ENCODE peak calls at places on chromosomes 12 and 14, in five cellular contexts. R, W, I, P and A are unnamed samples.
A peak's percentile ranks its signal among the peaks of the same experiment; 100 is the strongest.

GRCh38 chr12:72574138-72574537 is 302.0 kb downstream of the TRHDE start:
- DNase-seq in R (peak; percentile 12), W (no peak), I (no peak), P (no peak), A (no peak)

GRCh38 chr12:56951582-56952339 is 5.6 kb downstream of the RDH16 start:
- DNase-seq in R (no peak), W (no peak), I (no peak), P (no peak), A (no peak)

GRCh38 chr14:104701383-104702076 is 12.1 kb downstream of the INF2 start:
- DNase-seq in R (no peak), W (no peak), I (no peak), P (no peak), A (no peak)

GRCh38 chr12:79454338-79454777 is 236.4 kb downstream of the PAWR start:
- DNase-seq in R (peak; percentile 78), W (peak; percentile 77), I (no peak), P (no peak), A (peak; percentile 46)

GRCh38 chr12:123388218-123388947 is 4.5 kb downstream of the KMT5A start:
- DNase-seq in R (peak; percentile 52), W (peak; percentile 53), I (peak; percentile 58), P (peak; percentile 81), A (peak; percentile 71)

GRCh38 chr14:67137744-67138371 is 51.4 kb upstream of the GARIN2 start:
- DNase-seq in R (peak; percentile 22), W (peak; percentile 28), I (no peak), P (peak; percentile 25), A (peak; percentile 20)

GRCh38 chr14:52724360-52724644 is 5.7 kb upstream of the STYX start:
- DNase-seq in R (no peak), W (no peak), I (no peak), P (no peak), A (no peak)

GRCh38 chr14:90894241-90894640 is 78.0 kb upstream of the TTC7B start:
- DNase-seq in R (no peak), W (no peak), I (no peak), P (no peak), A (no peak)

GRCh38 chr12:92524489-92524888 is 178.3 kb upstream of the PLEKHG7 start:
- DNase-seq in R (no peak), W (no peak), I (no peak), P (no peak), A (no peak)

GRCh38 chr14:51382506-51382905 is 142.5 kb downstream of the TMX1 start:
- DNase-seq in R (no peak), W (no peak), I (no peak), P (no peak), A (peak; percentile 92)

GRCh38 chr12:113330505-113330904 is 4.4 kb downstream of the SLC8B1 start:
- DNase-seq in R (no peak), W (no peak), I (no peak), P (no peak), A (no peak)

GRCh38 chr12:95788637-95789036 is 1.9 kb downstream of the NTN4 start:
- DNase-seq in R (peak; percentile 68), W (peak; percentile 52), I (no peak), P (no peak), A (peak; percentile 53)

GRCh38 chr14:21612324-21612723 is 22.4 kb downstream of the OR10G2 start:
- DNase-seq in R (no peak), W (no peak), I (no peak), P (peak; percentile 6), A (no peak)

GRCh38 chr14:92986254-92987147 is 63.6 kb downstream of the CHGA start:
- DNase-seq in R (peak; percentile 70), W (peak; percentile 28), I (no peak), P (no peak), A (peak; percentile 64)

GRCh38 chr14:64203366-64204006 is 90.7 kb downstream of the ESR2 start:
- DNase-seq in R (no peak), W (no peak), I (no peak), P (no peak), A (no peak)

GRCh38 chr12:115232455-115233156 is 548.6 kb upstream of the TBX3 start:
- DNase-seq in R (peak; percentile 97), W (peak; percentile 56), I (no peak), P (no peak), A (no peak)

GRCh38 chr12:95701275-95701674 is 89.3 kb downstream of the NTN4 start:
- DNase-seq in R (peak; percentile 60), W (peak; percentile 62), I (no peak), P (no peak), A (peak; percentile 24)

GRCh38 chr12:75447695-75448393 is 32.7 kb upstream of the GLIPR1 start:
- DNase-seq in R (peak; percentile 26), W (no peak), I (no peak), P (no peak), A (no peak)

GRCh38 chr14:90986510-90986909 is 73.9 kb downstream of the RPS6KA5 start:
- DNase-seq in R (no peak), W (no peak), I (no peak), P (peak; percentile 20), A (no peak)

GRCh38 chr14:36663404-36664321 is 2.0 kb downstream of the PAX9 start:
- DNase-seq in R (no peak), W (no peak), I (no peak), P (no peak), A (peak; percentile 45)

DNA sequence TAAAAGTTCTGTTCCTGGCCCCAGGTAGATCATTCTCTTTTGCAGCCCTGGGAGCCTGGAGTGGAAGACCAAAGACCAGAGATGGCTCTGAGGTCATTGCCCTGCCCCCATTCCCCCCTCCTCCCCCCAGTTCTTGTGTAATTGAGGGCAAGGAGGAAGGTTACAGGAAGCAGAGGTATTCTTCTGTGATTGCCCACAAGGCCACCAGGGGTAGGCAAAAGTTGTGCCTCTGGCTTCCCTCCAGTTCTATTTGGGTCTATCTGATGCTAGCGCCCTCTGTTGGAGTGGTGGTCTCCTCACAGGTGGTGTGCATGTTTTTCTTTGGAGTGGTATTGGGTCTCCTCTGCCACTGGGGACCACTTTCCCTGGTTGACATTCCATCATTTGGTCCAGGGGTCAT is 41.2 kb upstream of the CRY1 start:
- DNase-seq in R (no peak), W (no peak), I (peak; percentile 3), P (peak; percentile 50), A (peak; percentile 13)
- TF ChIP-seq CTCF in R (no peak), W (peak; percentile 31), I (no peak), P (peak; percentile 45), A (no peak)

DNA sequence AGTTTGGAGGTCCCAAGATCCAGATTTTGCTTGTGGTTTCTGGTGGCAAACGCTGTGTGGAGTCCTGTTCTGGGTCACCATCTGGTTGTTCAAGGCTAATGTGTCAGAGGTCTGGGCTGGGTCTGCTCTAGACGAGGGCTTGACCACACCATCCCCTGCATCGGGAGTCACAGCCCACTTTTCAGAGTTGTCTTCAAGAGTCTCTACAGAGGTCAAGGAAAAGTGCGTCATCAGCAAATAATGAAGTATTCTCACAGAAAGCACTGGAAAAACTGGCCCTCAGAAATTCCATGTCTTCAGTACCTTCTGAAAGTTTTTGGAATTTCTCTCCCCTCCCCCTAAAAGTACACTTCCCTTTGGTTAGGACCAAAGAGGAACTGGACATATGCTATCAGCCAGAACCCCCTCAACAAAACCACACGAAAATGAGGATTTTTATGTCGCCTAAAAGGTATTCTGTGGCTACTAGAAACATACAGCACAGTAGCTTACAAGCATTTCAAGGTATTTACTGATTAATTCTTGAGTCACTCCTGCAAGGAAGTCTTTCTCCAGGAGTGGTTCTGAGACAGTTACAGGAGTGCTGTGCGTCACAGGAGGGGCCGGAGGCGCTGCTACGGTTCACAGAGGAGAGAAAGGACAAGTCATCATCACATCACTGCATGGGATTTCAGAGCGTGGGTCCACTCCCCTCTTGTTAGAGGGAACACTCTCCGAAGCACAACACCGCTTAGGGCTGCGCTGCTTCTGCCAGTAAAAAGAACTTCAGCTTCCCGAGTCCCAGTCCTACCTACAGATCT is 35.4 kb downstream of the RAD52 start:
- DNase-seq in R (peak; percentile 91), W (peak; percentile 89), I (no peak), P (no peak), A (peak; percentile 88)
- TF ChIP-seq CTCF in R (no peak), W (no peak), I (no peak), P (no peak), A (no peak)

DNA sequence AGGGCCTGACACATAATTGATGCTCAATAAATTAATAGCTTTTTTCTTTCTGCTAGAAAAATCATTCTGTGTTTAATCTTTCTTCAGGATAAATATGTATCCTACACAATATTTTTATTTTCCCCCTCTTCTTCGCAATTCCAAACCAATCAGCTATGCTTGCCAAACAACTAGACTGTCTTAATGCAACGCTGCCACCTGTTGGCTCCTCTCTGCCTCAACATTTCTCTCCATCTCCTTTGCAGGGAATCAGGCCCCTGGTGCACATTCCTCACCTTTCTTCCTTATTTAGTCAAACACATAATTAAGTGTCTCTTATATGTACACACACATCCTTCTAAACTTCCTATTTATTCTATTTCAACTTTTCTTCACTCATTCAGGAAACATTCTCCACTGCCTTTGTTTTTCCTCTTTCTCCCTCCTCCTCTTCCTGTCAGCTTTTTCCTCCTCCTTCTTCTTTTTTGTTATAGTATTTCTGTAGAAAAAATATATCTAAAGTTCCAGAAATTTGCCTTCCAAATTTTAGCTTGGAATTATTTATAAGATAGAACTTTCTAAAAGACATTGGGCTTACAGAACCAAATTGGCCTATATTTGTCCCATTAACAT is 406.0 kb downstream of the PRKD1 start:
- DNase-seq in R (peak; percentile 6), W (no peak), I (no peak), P (peak; percentile 6), A (peak; percentile 37)
- TF ChIP-seq CTCF in R (peak; percentile 32), W (peak; percentile 47), I (no peak), P (peak; percentile 14), A (peak; percentile 40)

GRCh38 chr12:15525414-15525813 is 203.1 kb downstream of the PTPRO start:
- DNase-seq in R (no peak), W (no peak), I (no peak), P (no peak), A (no peak)

GRCh38 chr12:15520844-15521243 is 198.5 kb downstream of the PTPRO start:
- DNase-seq in R (no peak), W (no peak), I (no peak), P (no peak), A (no peak)

GRCh38 chr12:15526033-15526432 is 203.7 kb downstream of the PTPRO start:
- DNase-seq in R (no peak), W (no peak), I (no peak), P (peak; percentile 84), A (peak; percentile 72)

GRCh38 chr12:15520083-15520482 is 197.8 kb downstream of the PTPRO start:
- DNase-seq in R (no peak), W (no peak), I (no peak), P (no peak), A (no peak)

DNA sequence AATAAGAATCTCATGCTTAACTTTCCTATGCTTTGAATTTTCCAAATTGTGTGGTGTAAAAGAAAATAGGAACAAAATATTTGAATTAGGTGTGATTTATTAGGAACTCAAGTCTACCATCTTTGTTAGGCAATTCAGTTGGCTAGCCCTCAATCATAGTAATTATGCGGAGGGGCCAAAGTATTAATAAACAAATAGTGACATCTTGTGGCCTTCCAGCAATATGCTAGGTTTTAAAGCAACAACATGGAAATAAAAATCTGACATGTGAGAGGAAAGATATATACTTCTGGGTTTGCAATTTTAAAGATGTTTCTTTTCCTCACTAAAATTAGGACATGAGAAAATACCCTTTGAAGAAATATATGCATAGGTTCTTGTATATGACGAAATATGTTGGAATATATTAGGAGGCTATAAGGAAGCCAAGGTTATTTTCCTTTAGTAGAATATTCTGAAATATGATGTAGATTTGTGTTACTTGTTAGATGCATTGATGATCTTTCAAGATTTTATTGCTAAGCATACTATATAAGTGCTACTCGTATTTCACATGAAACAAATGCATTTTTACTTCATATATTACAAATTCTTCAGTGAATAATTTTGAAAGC is 200.4 kb downstream of the PTPRO start:
- DNase-seq in R (peak; percentile 34), W (peak; percentile 56), I (no peak), P (peak; percentile 48), A (peak; percentile 68)
- TF ChIP-seq CTCF in R (peak; percentile 61), W (peak; percentile 52), I (peak; percentile 29), P (peak; percentile 45), A (peak; percentile 69)